ENCODE peak calls at places on chromosomes 12 and 14, in four cellular contexts. C is C1 segment of cervical spinal cord, Y is dermis blood vessel endothelial cell, K is coronary artery. X is an unnamed sample.

GRCh38 chr12:5665615-5666014 is 233.7 kb downstream of the NTF3 start:
- DNase-seq in C (no peak), Y (no peak), K (no peak), X (no peak)

GRCh38 chr14:64951724-64952123 is 9.2 kb upstream of the GPX2 start:
- DNase-seq in C (no peak), Y (no peak), K (no peak), X (no peak)

GRCh38 chr14:52125885-52126284 is 57.0 kb upstream of the NID2 start:
- DNase-seq in C (no peak), Y (no peak), K (no peak), X (no peak)

GRCh38 chr12:55829967-55830600 is 697 bp upstream of the DNAJC14 start:
- DNase-seq in C (peak), Y (peak), K (no peak), X (peak)

GRCh38 chr14:77177623-77178185 is 3.9 kb upstream of the TMEM63C start:
- DNase-seq in C (no peak), Y (no peak), K (no peak), X (no peak)

GRCh38 chr14:64758711-64759554 is 54.7 kb downstream of the PLEKHG3 start:
- DNase-seq in C (no peak), Y (no peak), K (no peak), X (peak)

GRCh38 chr12:15714256-15714655 is 74.9 kb downstream of the EPS8 start:
- DNase-seq in C (no peak), Y (no peak), K (no peak), X (no peak)

GRCh38 chr14:92496458-92496857 is 17.1 kb upstream of the RIN3 start:
- DNase-seq in C (no peak), Y (peak), K (peak), X (no peak)

GRCh38 chr14:104288272-104288671 is 149.9 kb downstream of the KIF26A start:
- DNase-seq in C (no peak), Y (no peak), K (peak), X (no peak)

GRCh38 chr12:65229441-65229840 is 49.0 kb upstream of the MSRB3 start:
- DNase-seq in C (no peak), Y (peak), K (no peak), X (no peak)

GRCh38 chr12:103495158-103495782 is 498 bp downstream of the C12orf42 start:
- DNase-seq in C (peak), Y (no peak), K (no peak), X (no peak)

GRCh38 chr12:98745578-98746391 is 100.7 kb downstream of the APAF1 start:
- DNase-seq in C (no peak), Y (peak), K (no peak), X (no peak)

GRCh38 chr12:47817272-47818006 is 2.3 kb downstream of the HDAC7 start:
- DNase-seq in C (peak), Y (no peak), K (no peak), X (no peak)

GRCh38 chr14:82313889-82314288 is 780.2 kb upstream of the SEL1L start:
- DNase-seq in C (no peak), Y (no peak), K (no peak), X (no peak)

GRCh38 chr12:89597770-89598169 is 71.9 kb upstream of the POC1B start:
- DNase-seq in C (no peak), Y (no peak), K (no peak), X (no peak)

GRCh38 chr12:92634730-92635129 is 68.1 kb upstream of the PLEKHG7 start:
- DNase-seq in C (no peak), Y (no peak), K (no peak), X (no peak)

GRCh38 chr14:33280646-33281045 is 342.0 kb downstream of the NPAS3 start:
- DNase-seq in C (no peak), Y (no peak), K (no peak), X (no peak)

GRCh38 chr12:337039-337438 is 52.1 kb downstream of the KDM5A start:
- DNase-seq in C (no peak), Y (no peak), K (no peak), X (no peak)

GRCh38 chr12:27865421-27865820 is 85.4 kb upstream of the MANSC4 start:
- DNase-seq in C (no peak), Y (no peak), K (no peak), X (no peak)

GRCh38 chr12:126051611-126052107 is 986.4 kb downstream of the AACS start:
- DNase-seq in C (no peak), Y (no peak), K (no peak), X (no peak)

GRCh38 chr12:59660148-59660547 is 64.3 kb downstream of the SLC16A7 start:
- DNase-seq in C (no peak), Y (no peak), K (no peak), X (no peak)

GRCh38 chr12:53994268-53994690 is 5.7 kb upstream of the HOXC9 start:
- DNase-seq in C (no peak), Y (no peak), K (no peak), X (no peak)

GRCh38 chr14:50003213-50004021 is 110.5 kb downstream of the ARF6 start:
- DNase-seq in C (peak), Y (peak), K (peak), X (no peak)

GRCh38 chr14:23020143-23021128 is 10.5 kb upstream of the C14orf93 start:
- DNase-seq in C (no peak), Y (no peak), K (no peak), X (no peak)

GRCh38 chr12:19130224-19131019 is 889 bp downstream of the PLEKHA5 start:
- DNase-seq in C (peak), Y (peak), K (peak), X (peak)

GRCh38 chr14:92959189-92959531 is 36.2 kb downstream of the CHGA start:
- DNase-seq in C (peak), Y (no peak), K (no peak), X (peak)